ENCODE peak calls at places on chromosomes 4 and X, in five cellular contexts. F is adrenal gland, C is left ventricle myocardium inferior, N is fibroblast of lung, Z is pancreas. Y is an unnamed sample.

GRCh38 chr4:125229596-125230058 is 85.1 kb upstream of the FAT4 start:
- DNase-seq in C (no peak), Z (no peak), F (no peak), N (no peak), Y (no peak)

GRCh38 chr4:184756399-184756798 is 22.5 kb upstream of the CENPU start:
- DNase-seq in Z (no peak), N (peak; percentile 51), F (no peak), C (no peak), Y (no peak)

GRCh38 chrX:30865020-30865419 is 24.0 kb downstream of the TAB3 start:
- DNase-seq in C (no peak), Z (no peak), N (no peak), F (no peak), Y (no peak)

GRCh38 chr4:6177587-6178197 is 22.7 kb downstream of the JAKMIP1 start:
- DNase-seq in C (no peak), Z (peak; percentile 36), F (no peak), N (no peak), Y (no peak)

GRCh38 chr4:2551118-2551517 is 14.7 kb downstream of the FAM193A start:
- DNase-seq in Z (no peak), F (no peak), C (no peak), N (no peak), Y (no peak)

GRCh38 chr4:94516067-94516466 is 64.3 kb downstream of the PDLIM5 start:
- DNase-seq in Z (no peak), F (no peak), N (peak; percentile 94), C (no peak), Y (no peak)

GRCh38 chr4:106160560-106160959 is 155.4 kb downstream of the TBCK start:
- DNase-seq in F (no peak), Z (no peak), C (no peak), N (no peak), Y (no peak)

GRCh38 chr4:47641755-47642154 is 156.7 kb downstream of the ATP10D start:
- DNase-seq in F (no peak), Z (no peak), N (peak; percentile 46), C (no peak), Y (no peak)

GRCh38 chr4:31682796-31683195 is 962.6 kb downstream of the PCDH7 start:
- DNase-seq in Z (no peak), C (no peak), N (peak; percentile 23), F (no peak), Y (no peak)

GRCh38 chr4:14289708-14290107 is 662.2 kb upstream of the BOD1L1 start:
- DNase-seq in F (no peak), C (no peak), Z (no peak), N (peak; percentile 63), Y (no peak)

GRCh38 chrX:139831017-139831416 is 101.8 kb downstream of the ATP11C start:
- DNase-seq in F (no peak), Z (no peak), C (no peak), N (no peak), Y (no peak)

GRCh38 chr4:66017671-66018070 is 347.4 kb upstream of the EPHA5 start:
- DNase-seq in C (no peak), N (peak; percentile 56), F (no peak), Z (no peak), Y (no peak)

GRCh38 chr4:55079451-55080173 is 45.8 kb downstream of the KDR start:
- DNase-seq in Z (no peak), N (peak; percentile 22), C (no peak), F (peak; percentile 18), Y (no peak)

GRCh38 chr4:48360285-48360965 is 19.1 kb downstream of the SLAIN2 start:
- DNase-seq in N (peak; percentile 92), C (no peak), F (no peak), Z (no peak), Y (no peak)

GRCh38 chrX:32116047-32116446 is 1044.2 kb upstream of the FTHL17 start:
- DNase-seq in C (no peak), N (no peak), F (no peak), Z (no peak), Y (no peak)

GRCh38 chr4:62431513-62431912 is 1231.4 kb downstream of the ADGRL3 start:
- DNase-seq in F (no peak), Z (no peak), N (no peak), C (no peak), Y (no peak)

GRCh38 chrX:144809025-144809424 is 438.3 kb upstream of the SPANXN1 start:
- DNase-seq in N (no peak), F (no peak), C (no peak), Z (no peak), Y (no peak)

GRCh38 chrX:24682739-24683432 is 10.8 kb upstream of the POLA1 start:
- DNase-seq in F (no peak), C (no peak), N (no peak), Z (no peak), Y (no peak)
- H3K9me3 ChIP-seq in F (no peaks in the 10 kb centered on the region), C (no peaks in the 10 kb centered on the region), N (no peaks in the 10 kb centered on the region), Z (no peaks in the 10 kb centered on the region), Y (no peaks in the 10 kb centered on the region)

GRCh38 chr4:84907145-84907544 is 59.3 kb downstream of the WDFY3 start:
- DNase-seq in F (no peak), Z (no peak), N (no peak), C (no peak), Y (no peak)
- TF ChIP-seq CTCF in F (no peak), Z (no peak), N (no peak), C (no peak), Y (no peak)

GRCh38 chrX:74107666-74108065 is 196.3 kb upstream of the ZCCHC13 start:
- DNase-seq in C (no peak), F (no peak), N (no peak), Z (no peak), Y (no peak)
- H3K9me3 ChIP-seq in C (peaks cover 13% of the 10 kb centered on the region), F (peaks cover 3% of the 10 kb centered on the region), N (no peaks in the 10 kb centered on the region), Z (no peaks in the 10 kb centered on the region), Y (peaks cover 8% of the 10 kb centered on the region)

DNA sequence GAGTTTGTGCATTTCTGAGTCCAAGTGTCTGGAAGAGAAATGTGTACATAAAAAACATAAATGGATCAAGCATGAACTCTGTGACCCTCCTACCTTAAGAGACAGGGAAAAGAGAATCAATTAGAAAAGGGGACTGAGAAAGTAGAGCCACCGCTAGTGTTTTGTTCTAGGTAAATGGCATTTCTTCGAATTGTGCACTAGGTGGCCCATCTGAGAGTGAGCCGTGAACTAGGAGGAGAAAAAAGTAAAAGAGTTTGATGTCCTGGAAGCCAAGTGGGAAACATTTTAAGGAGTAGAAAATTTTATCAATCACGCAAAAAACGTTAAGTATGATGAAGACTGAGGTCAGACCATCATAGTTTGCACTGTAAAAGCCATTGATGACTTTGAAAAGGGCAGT is 55.1 kb downstream of the NAF1 start:
- DNase-seq in N (peak; percentile 3), C (no peak), Z (no peak), F (no peak), Y (no peak)
- TF ChIP-seq CTCF in N (peak; percentile 27), C (no peak), Z (no peak), F (peak; percentile 35), Y (no peak)

DNA sequence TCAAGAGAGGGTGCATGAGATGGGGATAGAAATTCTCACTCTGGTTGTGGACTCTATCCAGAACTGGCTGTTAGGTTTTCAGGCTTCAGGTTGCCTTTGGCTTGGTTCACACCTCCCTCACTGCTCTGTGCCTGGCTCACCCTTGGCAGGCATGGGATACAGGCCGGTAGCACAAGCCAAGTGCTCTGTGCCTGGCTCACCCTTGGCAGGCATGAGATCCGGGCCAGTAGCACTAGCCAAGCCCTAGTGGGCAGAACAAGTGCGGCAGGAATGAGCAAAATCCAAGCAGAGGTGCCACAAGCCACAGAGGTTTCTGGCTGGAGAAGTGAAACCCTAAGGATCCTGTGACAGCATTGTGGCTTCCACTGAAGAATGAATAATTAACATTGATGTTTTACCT is 1642.3 kb downstream of the C4orf33 start:
- DNase-seq in N (no peak), Z (no peak), F (no peak), C (no peak), Y (no peak)
- H3K9me3 ChIP-seq in N (no peaks in the 10 kb centered on the region), Z (no peaks in the 10 kb centered on the region), F (no peaks in the 10 kb centered on the region), C (peaks cover 39% of the 10 kb centered on the region), Y (no peaks in the 10 kb centered on the region)

GRCh38 chr4:23958749-23959148 is 68.9 kb upstream of the PPARGC1A start:
- DNase-seq in F (no peak), C (no peak), Z (no peak), N (no peak), Y (no peak)

GRCh38 chr4:23956601-23957364 is 66.9 kb upstream of the PPARGC1A start:
- DNase-seq in N (no peak), Z (no peak), C (no peak), F (no peak), Y (no peak)

GRCh38 chr4:23959401-23960148 is 69.7 kb upstream of the PPARGC1A start:
- DNase-seq in C (no peak), Z (no peak), F (peak; percentile 80), N (no peak), Y (no peak)

GRCh38 chr4:23962462-23962861 is 72.6 kb upstream of the PPARGC1A start:
- DNase-seq in F (no peak), Z (no peak), C (no peak), N (no peak), Y (no peak)

GRCh38 chr4:23957465-23957864 is 67.6 kb upstream of the PPARGC1A start:
- DNase-seq in C (no peak), F (no peak), N (no peak), Z (no peak), Y (no peak)
- TF ChIP-seq CTCF in C (peak; percentile 14), F (no peak), N (no peak), Z (no peak), Y (no peak)